ENCODE peak calls at places on chromosome 11, in six cellular contexts. J is activated CD4-positive, alpha-beta T cell treated with anti-CD3 and anti-CD28 coated beads for 24 hours; S is activated gamma-delta T cell treated with Interleukin-2 at 50 U/mL for 16 hours; F is stimulated activated CD4-positive, alpha-beta T cell treated with anti-CD3 and anti-CD28 coated beads, Interleukin-15, amount 100 ng/mL, for 1 hour; B is activated T-cell treated with anti-CD3 and anti-CD28 coated beads, Interleukin-2, amount 50 U/mL, for 72 hours; A is hepatocyte. D is an unnamed sample.

GRCh38 chr11:12270817-12271216 is 106.6 kb upstream of the PARVA start:
- DNase-seq in S (no peak), A (no peak), B (no peak), F (no peak), J (no peak), D (no peak)

GRCh38 chr11:96197221-96197620 is 145.8 kb downstream of the MAML2 start:
- DNase-seq in F (no peak), S (no peak), A (no peak), J (no peak), B (no peak), D (no peak)

GRCh38 chr11:127843483-127844396 is 743.6 kb downstream of the ETS1 start:
- DNase-seq in S (peak), A (peak), B (peak), J (peak), F (peak), D (no peak)

GRCh38 chr11:37474889-37475288 is 876.9 kb upstream of the RAG2 start:
- DNase-seq in B (no peak), F (no peak), J (no peak), A (no peak), S (no peak), D (no peak)

GRCh38 chr11:131745405-131745804 is 375.0 kb downstream of the NTM start:
- DNase-seq in S (no peak), F (no peak), J (no peak), B (no peak), A (no peak), D (no peak)

GRCh38 chr11:86230921-86231320 is 13.6 kb upstream of the EED start:
- DNase-seq in F (no peak), S (no peak), B (no peak), J (no peak), A (no peak), D (no peak)

GRCh38 chr11:128745296-128746183 is 51.7 kb downstream of the FLI1 start:
- DNase-seq in F (no peak), B (no peak), A (peak), S (no peak), J (no peak), D (no peak)

GRCh38 chr11:79902493-79902892 is 461.7 kb upstream of the TENM4 start:
- DNase-seq in J (no peak), A (peak), B (no peak), S (no peak), F (no peak), D (no peak)

GRCh38 chr11:83540112-83540675 is 254.0 kb upstream of the CCDC90B start:
- DNase-seq in J (no peak), A (no peak), B (no peak), S (no peak), F (no peak), D (no peak)

GRCh38 chr11:2846056-2846455 is 39.5 kb downstream of the CDKN1C start:
- DNase-seq in F (no peak), A (peak), J (no peak), S (no peak), B (no peak), D (no peak)

GRCh38 chr11:133936136-133936535 is 20.6 kb downstream of the IGSF9B start:
- DNase-seq in J (no peak), F (no peak), A (no peak), S (no peak), B (no peak), D (no peak)

GRCh38 chr11:12272821-12273617 is 104.4 kb upstream of the PARVA start:
- DNase-seq in S (no peak), A (no peak), B (no peak), F (no peak), J (no peak), D (no peak)

GRCh38 chr11:27453701-27454100 is 18.9 kb downstream of the LGR4 start:
- DNase-seq in F (no peak), J (no peak), S (no peak), A (no peak), B (no peak), D (no peak)

GRCh38 chr11:28242596-28242995 is 134.4 kb downstream of the METTL15 start:
- DNase-seq in J (no peak), B (no peak), S (no peak), F (no peak), A (no peak), D (no peak)